ENCODE peak calls at places on chromosomes 4 and X, in six cellular contexts. Y, I, A, B, M and J are unnamed samples.

GRCh38 chrX:149853925-149854324 is 27.1 kb upstream of the MAGEA8 start:
- DNase-seq in Y (no peak), I (no peak), A (no peak), B (no peak), M (no peak), J (no peak)

GRCh38 chr4:2881431-2881830 is 37.8 kb downstream of the ADD1 start:
- DNase-seq in Y (no peak), I (no peak), A (peak; percentile 48), B (no peak), M (no peak), J (no peak)

GRCh38 chr4:128950796-128951195 is 141.3 kb downstream of the JADE1 start:
- DNase-seq in Y (no peak), I (no peak), A (no peak), B (no peak), M (no peak), J (no peak)

GRCh38 chr4:36549992-36550391 is 268.6 kb downstream of the DTHD1 start:
- DNase-seq in Y (no peak), I (no peak), A (no peak), B (no peak), M (no peak), J (no peak)

GRCh38 chr4:7655549-7656243 is 221.0 kb upstream of the PSAPL1 start:
- DNase-seq in Y (peak; percentile 17), I (peak; percentile 49), A (no peak), B (no peak), M (no peak), J (no peak)

GRCh38 chrX:105564536-105564935 is 257.8 kb upstream of the NRK start:
- DNase-seq in Y (no peak), I (peak; percentile 78), A (peak; percentile 20), B (no peak), M (no peak), J (no peak)

GRCh38 chr4:112517067-112517588 is 1.1 kb upstream of the NEUROG2 start:
- DNase-seq in Y (peak; percentile 56), I (no peak), A (no peak), B (peak; percentile 64), M (no peak), J (no peak)

GRCh38 chr4:52659722-52660261 is 691 bp upstream of the USP46 start:
- DNase-seq in Y (peak; percentile 14), I (peak; percentile 60), A (no peak), B (no peak), M (no peak), J (peak; percentile 53)

GRCh38 chr4:70895405-70895804 is 6.8 kb upstream of the MOB1B start:
- DNase-seq in Y (no peak), I (peak; percentile 54), A (no peak), B (no peak), M (no peak), J (no peak)

GRCh38 chr4:177964061-177964460 is 521.8 kb upstream of the AGA start:
- DNase-seq in Y (no peak), I (no peak), A (peak; percentile 67), B (no peak), M (no peak), J (peak; percentile 4)

GRCh38 chr4:687975-688694 is 816 bp downstream of the SLC49A3 start:
- DNase-seq in Y (no peak), I (no peak), A (no peak), B (peak; percentile 86), M (no peak), J (peak; percentile 43)

GRCh38 chrX:9148626-9149385 is 114.9 kb upstream of the FAM9B start:
- DNase-seq in Y (no peak), I (peak; percentile 62), A (peak; percentile 71), B (peak; percentile 69), M (peak; percentile 29), J (peak; percentile 53)

GRCh38 chr4:57116245-57116644 is 6.1 kb upstream of the IGFBP7 start:
- DNase-seq in Y (no peak), I (no peak), A (no peak), B (no peak), M (no peak), J (no peak)

GRCh38 chr4:57119054-57119651 is 9.0 kb upstream of the IGFBP7 start:
- DNase-seq in Y (no peak), I (peak; percentile 92), A (peak; percentile 96), B (no peak), M (no peak), J (peak; percentile 26)

GRCh38 chr4:57110635-57111546 is 706 bp upstream of the IGFBP7 start:
- DNase-seq in Y (peak; percentile 62), I (peak; percentile 88), A (peak; percentile 68), B (peak; percentile 67), M (no peak), J (peak; percentile 38)

GRCh38 chr4:57113870-57114269 is 3.7 kb upstream of the IGFBP7 start:
- DNase-seq in Y (no peak), I (no peak), A (no peak), B (no peak), M (no peak), J (no peak)

DNA sequence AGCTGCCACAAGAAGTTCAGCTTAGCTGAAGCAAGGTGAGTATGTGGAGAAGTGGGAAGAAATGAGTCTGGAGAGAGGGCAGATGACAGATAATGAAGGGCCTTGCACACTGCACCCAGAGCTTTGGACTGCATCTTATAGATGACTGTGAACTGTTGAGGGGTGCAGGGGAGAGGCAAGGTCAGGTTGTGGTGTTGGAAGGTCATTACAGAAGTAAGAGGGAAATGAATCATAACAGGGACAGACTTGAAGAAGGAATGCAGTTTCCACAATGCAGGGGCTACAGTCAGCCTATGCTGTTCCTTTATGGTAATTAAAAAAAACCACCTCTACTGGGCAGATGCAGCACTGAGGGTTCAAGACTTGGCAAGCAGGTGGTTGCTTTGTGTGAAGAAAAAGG is 4.8 kb upstream of the IGFBP7 start:
- DNase-seq in Y (no peak), I (peak; percentile 56), A (peak; percentile 75), B (no peak), M (no peak), J (no peak)
- H4K91ac ChIP-seq in Y (no peak overlapping the region), I (no peak overlapping the region), A (no peak overlapping the region), B (no peak overlapping the region), M (no peak overlapping the region), J (peak overlapping the region; percentile 17)

GRCh38 chr4:108512615-108513505 is 107.5 kb upstream of the RPL34 start:
- DNase-seq in Y (peak; percentile 44), I (peak; percentile 66), A (peak; percentile 66), B (peak; percentile 62), M (peak; percentile 15), J (peak; percentile 10)
- H3K4me2 ChIP-seq in Y (peak overlapping the region; percentile 36), I (peak overlapping the region; percentile 57), A (peak overlapping the region; percentile 60), B (peak overlapping the region; percentile 36), M (peak overlapping the region; percentile 11), J (no peak overlapping the region)

DNA sequence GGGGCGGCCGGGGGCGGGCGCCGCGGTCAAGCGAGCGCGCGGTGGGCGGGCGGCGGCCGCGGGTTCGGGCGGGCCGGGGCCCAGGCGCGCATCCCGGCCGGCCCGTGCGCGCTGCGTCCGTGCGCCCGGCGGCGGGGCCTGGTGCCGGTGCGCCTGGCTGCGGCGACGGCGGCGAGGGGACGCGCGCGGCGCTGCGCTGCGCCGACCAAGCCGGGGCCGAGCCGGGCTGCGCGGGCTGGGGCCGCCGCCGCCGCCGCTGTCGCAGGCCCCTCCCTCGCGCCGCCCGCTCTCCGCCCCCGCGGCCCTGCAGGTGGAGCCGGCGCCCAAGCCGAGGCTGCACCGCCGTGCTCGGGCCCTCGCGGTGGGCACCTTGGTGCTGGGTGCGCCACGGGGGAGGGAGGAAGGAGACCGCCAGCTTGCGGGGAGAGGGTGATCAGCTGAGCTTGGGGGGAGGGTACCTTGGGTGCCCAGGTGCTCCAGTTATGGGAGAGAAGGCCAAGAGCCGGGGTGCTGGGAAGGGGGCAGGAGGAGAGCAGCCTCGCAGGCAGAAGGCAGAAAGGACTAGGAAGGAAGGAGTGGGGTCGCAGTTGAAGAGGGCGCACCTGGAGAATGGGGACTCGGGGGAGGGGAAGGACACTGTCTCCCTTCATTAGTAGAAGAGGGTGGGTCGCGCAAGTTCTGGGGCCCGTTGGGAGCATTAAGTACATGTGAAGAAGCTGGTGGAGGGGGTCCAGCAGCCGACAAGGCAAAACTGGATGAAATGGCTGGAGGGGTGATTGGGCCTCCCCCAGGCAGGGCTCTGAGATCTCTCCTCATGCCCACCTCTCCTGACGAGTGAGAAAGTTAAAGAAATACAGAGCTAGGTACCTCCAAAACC is at the start of gene PPP2R2C:
- DNase-seq in Y (peak; percentile 33), I (no peak), A (no peak), B (peak; percentile 42), M (no peak), J (peak; percentile 10)
- H2AK5ac ChIP-seq in Y (peak within 1 kb of the TSS; percentile 40), I (no peak within 1 kb of the TSS), A (no peak within 1 kb of the TSS), B (no peak within 1 kb of the TSS), M (peak within 1 kb of the TSS; percentile 75), J (no peak within 1 kb of the TSS)

DNA sequence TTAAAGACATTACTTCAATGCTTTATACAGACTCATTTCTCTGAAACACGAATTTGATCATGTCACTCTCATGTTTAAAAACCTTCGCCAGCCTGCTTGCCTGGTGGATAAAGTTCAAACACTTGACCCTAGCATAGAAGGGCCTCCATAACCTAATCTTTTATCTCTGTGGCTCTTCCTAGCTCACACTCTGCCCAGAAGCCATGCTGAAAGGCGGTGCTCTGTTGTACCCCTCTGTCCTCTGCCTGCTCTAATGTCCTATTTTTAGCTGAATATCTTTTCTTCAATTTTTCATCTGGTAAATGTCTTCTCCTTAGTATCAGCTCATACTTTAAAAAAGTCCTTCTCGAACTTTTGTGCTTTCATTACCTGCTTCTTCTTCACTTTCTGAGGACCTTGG is 302.6 kb upstream of the BOD1L1 start:
- DNase-seq in Y (no peak), I (no peak), A (no peak), B (no peak), M (no peak), J (no peak)
- H4K91ac ChIP-seq in Y (no peak overlapping the region), I (no peak overlapping the region), A (no peak overlapping the region), B (no peak overlapping the region), M (no peak overlapping the region), J (no peak overlapping the region)